ENCODE peak calls at places on chromosomes 3 and 15, in seven cellular contexts. One of them, this sample, is unnamed.

GRCh38 chr3:42214565-42215283 is 51.3 kb downstream of the CCK start:
- DNase-seq in progenitor cell of endocrine pancreas: no peak
- DNase-seq in GM12865: peak
- DNase-seq in kidney glomerular epithelial cell: no peak
- DNase-seq in M059J: peak
- DNase-seq in retina: no peak
- DNase-seq in upper lobe of right lung: no peak
- DNase-seq in this sample: no peak

GRCh38 chr3:41961061-41961749 is 698 bp downstream of the ULK4 start:
- DNase-seq in progenitor cell of endocrine pancreas: peak
- DNase-seq in GM12865: peak
- DNase-seq in kidney glomerular epithelial cell: peak
- DNase-seq in M059J: peak
- DNase-seq in retina: no peak
- DNase-seq in upper lobe of right lung: peak
- DNase-seq in this sample: peak

GRCh38 chr3:95341314-95341713 is 1278.5 kb downstream of the NSUN3 start:
- DNase-seq in progenitor cell of endocrine pancreas: peak
- DNase-seq in GM12865: no peak
- DNase-seq in kidney glomerular epithelial cell: peak
- DNase-seq in M059J: no peak
- DNase-seq in retina: no peak
- DNase-seq in upper lobe of right lung: no peak
- DNase-seq in this sample: no peak

GRCh38 chr3:71025010-71025409 is 558.5 kb downstream of the FOXP1 start:
- DNase-seq in progenitor cell of endocrine pancreas: no peak
- DNase-seq in GM12865: no peak
- DNase-seq in kidney glomerular epithelial cell: no peak
- DNase-seq in M059J: no peak
- DNase-seq in retina: no peak
- DNase-seq in upper lobe of right lung: no peak
- DNase-seq in this sample: no peak

GRCh38 chr15:101124731-101125558 is 126.9 kb downstream of the CHSY1 start:
- DNase-seq in progenitor cell of endocrine pancreas: no peak
- DNase-seq in GM12865: no peak
- DNase-seq in kidney glomerular epithelial cell: no peak
- DNase-seq in M059J: peak
- DNase-seq in retina: no peak
- DNase-seq in upper lobe of right lung: no peak
- DNase-seq in this sample: peak

GRCh38 chr15:84034831-84035753 is 200.5 kb upstream of the GOLGA6L4 start:
- DNase-seq in progenitor cell of endocrine pancreas: no peak
- DNase-seq in GM12865: peak
- DNase-seq in kidney glomerular epithelial cell: peak
- DNase-seq in M059J: peak
- DNase-seq in retina: peak
- DNase-seq in upper lobe of right lung: no peak
- DNase-seq in this sample: peak

GRCh38 chr15:98505611-98506031 is 142.7 kb upstream of the IGF1R start:
- DNase-seq in progenitor cell of endocrine pancreas: no peak
- DNase-seq in GM12865: no peak
- DNase-seq in kidney glomerular epithelial cell: no peak
- DNase-seq in M059J: no peak
- DNase-seq in retina: no peak
- DNase-seq in upper lobe of right lung: no peak
- DNase-seq in this sample: no peak

GRCh38 chr3:72754582-72754981 is 93.7 kb downstream of the SHQ1 start:
- DNase-seq in progenitor cell of endocrine pancreas: no peak
- DNase-seq in GM12865: no peak
- DNase-seq in kidney glomerular epithelial cell: no peak
- DNase-seq in M059J: no peak
- DNase-seq in retina: no peak
- DNase-seq in upper lobe of right lung: no peak
- DNase-seq in this sample: no peak